ENCODE peak calls at places on chromosome 17, in five cellular contexts. I is cardiac fibroblast, N is ascending aorta, K is AG04450, A is neural crest cell. L is an unnamed sample.

GRCh38 chr17:70006159-70006558 is 68.9 kb upstream of the KCNJ16 start:
- DNase-seq in K (no peak), I (no peak), A (no peak), N (no peak), L (peak; percentile 4)

GRCh38 chr17:65586899-65587298 is 25.5 kb upstream of the AXIN2 start:
- DNase-seq in N (no peak), I (no peak), A (no peak), K (no peak), L (no peak)

GRCh38 chr17:15409721-15410247 is 57.6 kb downstream of the CDRT4 start:
- DNase-seq in K (peak; percentile 93), A (no peak), I (peak; percentile 96), N (peak; percentile 15), L (peak; percentile 42)

GRCh38 chr17:74852237-74853047 is 7.2 kb downstream of the GRIN2C start:
- DNase-seq in N (no peak), K (no peak), A (no peak), I (peak; percentile 13), L (peak; percentile 70)

GRCh38 chr17:973053-973452 is 6.5 kb downstream of the NXN start:
- DNase-seq in I (no peak), A (no peak), K (no peak), N (no peak), L (peak; percentile 92)

GRCh38 chr17:74426551-74427047 is 5.3 kb upstream of the GPRC5C start:
- DNase-seq in I (no peak), N (no peak), A (no peak), K (no peak), L (no peak)

GRCh38 chr17:38451840-38452529 is 23.7 kb downstream of the ARHGAP23 start:
- DNase-seq in A (no peak), N (no peak), K (peak; percentile 79), I (peak; percentile 97), L (peak; percentile 91)

GRCh38 chr17:8994319-8994718 is 27.0 kb upstream of the NTN1 start:
- DNase-seq in I (peak; percentile 58), A (peak; percentile 79), K (peak; percentile 3), N (peak; percentile 55), L (no peak)

GRCh38 chr17:53780320-53780719 is 42.4 kb upstream of the KIF2B start:
- DNase-seq in N (no peak), A (no peak), K (no peak), I (no peak), L (no peak)

GRCh38 chr17:63842173-63842539 is 329 bp downstream of the SMARCD2 start:
- DNase-seq in A (peak; percentile 37), K (no peak), N (no peak), I (no peak), L (no peak)

GRCh38 chr17:1111599-1112443 is 68.0 kb downstream of the ABR start:
- DNase-seq in I (peak; percentile 66), K (peak; percentile 21), N (no peak), A (no peak), L (no peak)

GRCh38 chr17:78329263-78330059 is 30.4 kb downstream of the SOCS3 start:
- DNase-seq in I (peak; percentile 64), K (no peak), A (no peak), N (no peak), L (no peak)

GRCh38 chr17:67558740-67559380 is 158.9 kb upstream of the NOL11 start:
- DNase-seq in I (peak; percentile 24), N (no peak), K (no peak), A (no peak), L (no peak)

GRCh38 chr17:38598536-38598935 is 7.2 kb downstream of the SRCIN1 start:
- DNase-seq in N (no peak), I (peak; percentile 76), K (peak; percentile 13), A (peak; percentile 55), L (peak; percentile 51)

GRCh38 chr17:5499790-5500189 is 13.4 kb downstream of the MIS12 start:
- DNase-seq in K (no peak), A (peak; percentile 29), N (no peak), I (no peak), L (no peak)

GRCh38 chr17:81025065-81025751 is 9.7 kb upstream of the BAIAP2 start:
- DNase-seq in I (no peak), A (no peak), K (no peak), N (no peak), L (no peak)

GRCh38 chr17:56441331-56441730 is 152.2 kb upstream of the NOG start:
- DNase-seq in I (peak; percentile 21), N (no peak), K (peak; percentile 24), A (no peak), L (peak; percentile 8)

GRCh38 chr17:68511671-68512246 is 471 bp upstream of the PRKAR1A start:
- DNase-seq in N (peak; percentile 47), K (peak; percentile 33), A (peak; percentile 72), I (peak; percentile 84), L (peak; percentile 55)

GRCh38 chr17:47291242-47291873 is 32.4 kb upstream of the EFCAB13 start:
- DNase-seq in N (no peak), I (no peak), A (no peak), K (no peak), L (no peak)

GRCh38 chr17:3727041-3727440 is 3.3 kb downstream of the HASPIN start:
- DNase-seq in I (no peak), K (no peak), N (no peak), A (no peak), L (no peak)

GRCh38 chr17:3735515-3735914 is 11.8 kb downstream of the HASPIN start:
- DNase-seq in K (no peak), A (no peak), I (no peak), N (no peak), L (no peak)

GRCh38 chr17:3732171-3732570 is 8.5 kb downstream of the HASPIN start:
- DNase-seq in A (no peak), I (peak; percentile 42), K (no peak), N (no peak), L (no peak)

GRCh38 chr17:3729881-3730280 is 6.2 kb downstream of the HASPIN start:
- DNase-seq in K (no peak), I (no peak), A (no peak), N (no peak), L (no peak)

DNA sequence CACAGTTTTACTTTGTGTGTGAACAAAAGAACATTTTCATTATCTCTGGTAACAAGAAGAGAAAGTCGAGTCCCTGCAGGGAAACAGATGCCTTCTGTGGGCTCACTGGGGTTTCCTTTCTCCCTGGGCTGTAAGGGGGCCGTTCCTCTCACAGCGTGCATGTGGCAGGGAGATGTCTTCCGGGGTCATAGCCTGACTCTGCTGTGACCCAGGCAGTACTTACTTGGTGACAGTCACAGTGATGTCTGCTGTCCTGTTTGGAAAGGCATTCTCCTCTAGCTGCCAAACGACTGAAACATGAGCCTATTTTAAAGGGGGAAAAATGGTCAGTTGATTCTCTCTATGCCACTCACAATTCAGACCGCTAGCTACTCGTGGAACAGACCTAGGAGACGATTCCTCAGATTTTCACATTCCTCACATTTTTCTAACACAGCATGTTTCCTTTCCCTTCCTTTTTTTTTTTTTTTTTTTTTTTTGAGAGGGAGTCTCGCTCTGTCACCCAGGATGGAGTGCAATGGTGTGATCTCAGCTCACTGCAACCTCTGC is 7.3 kb downstream of the HASPIN start:
- DNase-seq in K (no peak), I (peak; percentile 56), A (no peak), N (no peak), L (no peak)
- TF ChIP-seq CTCF in K (no peak), I (no peak), A (no peak), N (no peak), L (no peak)

GRCh38 chr17:10683853-10684252 is 13.5 kb downstream of the SCO1 start:
- DNase-seq in I (peak; percentile 57), A (no peak), K (no peak), N (no peak), L (peak; percentile 6)
- TF ChIP-seq CTCF in I (peak; percentile 49), A (peak; percentile 66), K (peak; percentile 54), N (no peak), L (peak; percentile 12)

GRCh38 chr17:19507673-19508326 is 25.9 kb upstream of the SLC47A1 start:
- DNase-seq in N (peak; percentile 49), K (peak; percentile 86), I (peak; percentile 95), A (peak; percentile 91), L (peak; percentile 89)
- TF ChIP-seq CTCF in N (no peak), K (no peak), I (peak; percentile 6), A (no peak), L (no peak)

DNA sequence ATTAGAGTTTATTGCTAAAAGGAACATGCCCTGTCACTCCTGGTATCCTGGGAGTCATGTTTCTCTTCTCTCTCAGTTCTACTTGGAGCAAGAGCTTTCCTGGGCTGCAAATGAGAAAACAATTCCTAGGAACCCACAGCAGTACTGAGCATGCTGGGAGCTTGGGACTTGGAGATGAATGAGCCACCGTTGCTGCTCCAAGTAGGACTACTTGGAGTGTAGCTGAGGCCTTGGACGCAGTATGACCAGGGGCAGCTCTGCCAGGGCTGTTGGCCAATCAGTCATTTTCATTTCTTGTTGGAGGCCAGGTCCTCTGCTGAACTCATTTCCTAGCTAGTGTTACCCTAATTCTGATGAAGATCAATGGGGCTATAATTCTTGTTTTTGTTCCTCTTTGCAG is 8.1 kb upstream of the LGALS9 start:
- DNase-seq in N (no peak), A (no peak), K (no peak), I (no peak), L (no peak)
- TF ChIP-seq CTCF in N (no peak), A (no peak), K (no peak), I (no peak), L (no peak)

GRCh38 chr17:82230627-82231311 is 1.9 kb downstream of the SLC16A3 start:
- DNase-seq in I (peak; percentile 95), A (peak; percentile 57), K (no peak), N (no peak), L (no peak)

GRCh38 chr17:82232322-82232785 is 3.5 kb downstream of the SLC16A3 start:
- DNase-seq in K (no peak), N (no peak), A (no peak), I (no peak), L (no peak)

GRCh38 chr17:82229686-82230626 is 1.1 kb downstream of the SLC16A3 start:
- DNase-seq in K (no peak), I (no peak), N (no peak), A (no peak), L (no peak)

GRCh38 chr17:82231562-82232321 is 2.9 kb downstream of the SLC16A3 start:
- DNase-seq in N (peak; percentile 54), A (peak; percentile 41), I (peak; percentile 87), K (no peak), L (no peak)

GRCh38 chr17:82231312-82231561 is 2.4 kb downstream of the SLC16A3 start:
- DNase-seq in A (no peak), K (no peak), I (no peak), N (no peak), L (no peak)
- TF ChIP-seq CTCF in A (no peak), K (no peak), I (no peak), N (no peak), L (no peak)

DNA sequence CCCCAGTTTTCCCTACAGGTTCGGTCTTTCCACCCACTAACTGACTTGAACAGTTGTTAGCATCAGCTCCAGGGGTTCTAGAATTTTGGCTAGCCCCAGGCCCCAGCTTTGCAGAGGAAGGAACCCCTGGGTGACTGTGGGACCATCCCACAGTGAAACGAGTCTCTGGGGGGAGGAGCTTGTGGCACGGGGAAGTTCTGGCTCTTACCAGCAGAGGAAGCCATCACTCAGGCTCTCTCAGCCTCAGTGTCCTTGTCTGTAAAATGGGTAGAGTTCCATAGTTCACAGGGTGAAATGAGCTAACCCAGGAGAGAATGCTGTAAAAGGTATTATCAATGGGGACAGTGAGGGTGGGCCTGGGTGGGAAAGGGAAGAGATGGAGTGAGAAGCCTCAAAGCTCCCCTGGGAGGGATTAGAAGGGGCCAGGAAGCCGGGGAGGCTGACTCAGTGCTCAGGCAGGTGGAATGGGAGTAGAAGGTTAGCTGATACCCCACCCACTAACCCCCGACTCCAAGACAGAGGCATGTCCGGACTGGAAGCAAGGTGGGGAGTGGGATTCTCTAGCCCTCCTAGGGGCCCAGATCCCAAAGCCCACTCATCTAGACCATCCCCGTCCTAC is 30.9 kb upstream of the CDC42EP4 start:
- DNase-seq in K (no peak), A (no peak), N (no peak), I (peak; percentile 58), L (no peak)
- TF ChIP-seq CTCF in K (peak; percentile 34), A (no peak), N (no peak), I (peak; percentile 47), L (no peak)